ENCODE peak calls at places on chromosomes 11 and 22, in six cellular contexts. One of them, this sample, is unnamed.

GRCh38 chr11:69211540-69212120 is 55.9 kb downstream of the SMIM38 start:
- DNase-seq in endodermal cell: no peak
- DNase-seq in EH: no peak
- DNase-seq in epithelial cell of prostate: no peak
- DNase-seq in fibroblast of pulmonary artery: no peak
- DNase-seq in GM13976: no peak
- DNase-seq in this sample: peak; percentile 11

GRCh38 chr11:67272327-67273259 is 6.3 kb downstream of the GRK2 start:
- DNase-seq in endodermal cell: no peak
- DNase-seq in EH: no peak
- DNase-seq in epithelial cell of prostate: no peak
- DNase-seq in fibroblast of pulmonary artery: no peak
- DNase-seq in GM13976: peak; percentile 65
- DNase-seq in this sample: no peak

GRCh38 chr11:35165416-35166368 is 26.7 kb downstream of the CD44 start:
- DNase-seq in endodermal cell: no peak
- DNase-seq in EH: peak; percentile 74
- DNase-seq in epithelial cell of prostate: no peak
- DNase-seq in fibroblast of pulmonary artery: peak; percentile 84
- DNase-seq in GM13976: peak; percentile 72
- DNase-seq in this sample: no peak

GRCh38 chr11:128586689-128587088 is 669 bp downstream of the ETS1 start:
- DNase-seq in endodermal cell: no peak
- DNase-seq in EH: no peak
- DNase-seq in epithelial cell of prostate: no peak
- DNase-seq in fibroblast of pulmonary artery: no peak
- DNase-seq in GM13976: no peak
- DNase-seq in this sample: no peak

GRCh38 chr11:103661185-103661584 is 375.3 kb upstream of the DDI1 start:
- DNase-seq in endodermal cell: no peak
- DNase-seq in EH: no peak
- DNase-seq in epithelial cell of prostate: no peak
- DNase-seq in fibroblast of pulmonary artery: no peak
- DNase-seq in GM13976: no peak
- DNase-seq in this sample: no peak

GRCh38 chr11:121863126-121863525 is 252.9 kb downstream of the BLID start:
- DNase-seq in endodermal cell: no peak
- DNase-seq in EH: no peak
- DNase-seq in epithelial cell of prostate: no peak
- DNase-seq in fibroblast of pulmonary artery: no peak
- DNase-seq in GM13976: no peak
- DNase-seq in this sample: no peak

GRCh38 chr11:2186669-2187266 is 15.2 kb upstream of the TH start:
- DNase-seq in endodermal cell: peak; percentile 82
- DNase-seq in EH: peak; percentile 17
- DNase-seq in epithelial cell of prostate: no peak
- DNase-seq in fibroblast of pulmonary artery: peak; percentile 22
- DNase-seq in GM13976: peak; percentile 60
- DNase-seq in this sample: peak; percentile 70

GRCh38 chr11:57196556-57196955 is 14.8 kb downstream of the LRRC55 start:
- DNase-seq in endodermal cell: no peak
- DNase-seq in EH: no peak
- DNase-seq in epithelial cell of prostate: no peak
- DNase-seq in fibroblast of pulmonary artery: no peak
- DNase-seq in GM13976: no peak
- DNase-seq in this sample: no peak

GRCh38 chr11:130448416-130449068 is at the start of gene ADAMTS15:
- DNase-seq in endodermal cell: peak; percentile 98
- DNase-seq in EH: peak; percentile 92
- DNase-seq in epithelial cell of prostate: peak; percentile 57
- DNase-seq in fibroblast of pulmonary artery: peak; percentile 90
- DNase-seq in GM13976: peak; percentile 73
- DNase-seq in this sample: peak; percentile 98

GRCh38 chr11:2904153-2905052 is 18.8 kb upstream of the CDKN1C start:
- DNase-seq in endodermal cell: no peak
- DNase-seq in EH: no peak
- DNase-seq in epithelial cell of prostate: no peak
- DNase-seq in fibroblast of pulmonary artery: no peak
- DNase-seq in GM13976: no peak
- DNase-seq in this sample: no peak

GRCh38 chr22:38981659-38982007 is 514 bp upstream of the APOBEC3B start:
- DNase-seq in endodermal cell: no peak
- DNase-seq in EH: no peak
- DNase-seq in epithelial cell of prostate: no peak
- DNase-seq in fibroblast of pulmonary artery: no peak
- DNase-seq in GM13976: no peak
- DNase-seq in this sample: no peak

GRCh38 chr11:104433751-104434150 is 269.8 kb upstream of the PDGFD start:
- DNase-seq in endodermal cell: no peak
- DNase-seq in EH: no peak
- DNase-seq in epithelial cell of prostate: no peak
- DNase-seq in fibroblast of pulmonary artery: peak; percentile 22
- DNase-seq in GM13976: no peak
- DNase-seq in this sample: no peak

GRCh38 chr22:35656284-35656752 is 8.1 kb downstream of the APOL6 start:
- DNase-seq in endodermal cell: no peak
- DNase-seq in EH: no peak
- DNase-seq in epithelial cell of prostate: no peak
- DNase-seq in fibroblast of pulmonary artery: no peak
- DNase-seq in GM13976: no peak
- DNase-seq in this sample: no peak

GRCh38 chr11:61056566-61056965 is 45.7 kb upstream of the CD5 start:
- DNase-seq in endodermal cell: peak; percentile 59
- DNase-seq in EH: no peak
- DNase-seq in epithelial cell of prostate: no peak
- DNase-seq in fibroblast of pulmonary artery: no peak
- DNase-seq in GM13976: no peak
- DNase-seq in this sample: peak; percentile 56

GRCh38 chr11:22666700-22667439 is 459 bp downstream of the GAS2 start:
- DNase-seq in endodermal cell: peak; percentile 91
- DNase-seq in EH: peak; percentile 3
- DNase-seq in epithelial cell of prostate: no peak
- DNase-seq in fibroblast of pulmonary artery: peak; percentile 24
- DNase-seq in GM13976: peak; percentile 70
- DNase-seq in this sample: peak; percentile 82

GRCh38 chr11:17786824-17787525 is 52.4 kb downstream of the KCNC1 start:
- DNase-seq in endodermal cell: no peak
- DNase-seq in EH: peak; percentile 78
- DNase-seq in epithelial cell of prostate: peak; percentile 64
- DNase-seq in fibroblast of pulmonary artery: peak; percentile 47
- DNase-seq in GM13976: no peak
- DNase-seq in this sample: no peak

GRCh38 chr11:129023968-129024676 is 81.5 kb upstream of the TP53AIP1 start:
- DNase-seq in endodermal cell: peak; percentile 89
- DNase-seq in EH: no peak
- DNase-seq in epithelial cell of prostate: peak; percentile 86
- DNase-seq in fibroblast of pulmonary artery: peak; percentile 4
- DNase-seq in GM13976: no peak
- DNase-seq in this sample: peak; percentile 89

GRCh38 chr11:26227311-26227710 is 104.6 kb upstream of the ANO3 start:
- DNase-seq in endodermal cell: no peak
- DNase-seq in EH: peak; percentile 75
- DNase-seq in epithelial cell of prostate: peak; percentile 79
- DNase-seq in fibroblast of pulmonary artery: peak; percentile 94
- DNase-seq in GM13976: peak; percentile 30
- DNase-seq in this sample: no peak

GRCh38 chr11:118217575-118217974 is 7.2 kb downstream of the JAML start:
- DNase-seq in endodermal cell: no peak
- DNase-seq in EH: no peak
- DNase-seq in epithelial cell of prostate: no peak
- DNase-seq in fibroblast of pulmonary artery: no peak
- DNase-seq in GM13976: no peak
- DNase-seq in this sample: no peak

GRCh38 chr11:13214276-13214865 is 63.2 kb upstream of the BMAL1 start:
- DNase-seq in endodermal cell: no peak
- DNase-seq in EH: peak; percentile 23
- DNase-seq in epithelial cell of prostate: no peak
- DNase-seq in fibroblast of pulmonary artery: no peak
- DNase-seq in GM13976: no peak
- DNase-seq in this sample: no peak

GRCh38 chr11:68347345-68347744 is 35.0 kb downstream of the LRP5 start:
- DNase-seq in endodermal cell: no peak
- DNase-seq in EH: no peak
- DNase-seq in epithelial cell of prostate: no peak
- DNase-seq in fibroblast of pulmonary artery: no peak
- DNase-seq in GM13976: no peak
- DNase-seq in this sample: no peak

GRCh38 chr11:201936-202335 is 5.3 kb downstream of the BET1L start:
- DNase-seq in endodermal cell: no peak
- DNase-seq in EH: no peak
- DNase-seq in epithelial cell of prostate: no peak
- DNase-seq in fibroblast of pulmonary artery: no peak
- DNase-seq in GM13976: no peak
- DNase-seq in this sample: no peak

GRCh38 chr11:65210361-65210731 is 28.6 kb downstream of the CAPN1 start:
- DNase-seq in endodermal cell: no peak
- DNase-seq in EH: no peak
- DNase-seq in epithelial cell of prostate: no peak
- DNase-seq in fibroblast of pulmonary artery: no peak
- DNase-seq in GM13976: no peak
- DNase-seq in this sample: no peak

GRCh38 chr11:2302280-2302843 is 549 bp downstream of the TSPAN32 start:
- DNase-seq in endodermal cell: peak; percentile 53
- DNase-seq in EH: no peak
- DNase-seq in epithelial cell of prostate: no peak
- DNase-seq in fibroblast of pulmonary artery: no peak
- DNase-seq in GM13976: no peak
- DNase-seq in this sample: no peak

GRCh38 chr22:42930810-42931420 is 73.8 kb upstream of the ARFGAP3 start:
- DNase-seq in endodermal cell: peak; percentile 69
- DNase-seq in EH: peak; percentile 82
- DNase-seq in epithelial cell of prostate: peak; percentile 49
- DNase-seq in fibroblast of pulmonary artery: peak; percentile 31
- DNase-seq in GM13976: no peak
- DNase-seq in this sample: peak; percentile 74

GRCh38 chr11:3675971-3676370 is 4.8 kb upstream of the CHRNA10 start:
- DNase-seq in endodermal cell: no peak
- DNase-seq in EH: peak; percentile 34
- DNase-seq in epithelial cell of prostate: no peak
- DNase-seq in fibroblast of pulmonary artery: no peak
- DNase-seq in GM13976: no peak
- DNase-seq in this sample: no peak

GRCh38 chr11:19520681-19521080 is 192.0 kb upstream of the NAV2 start:
- DNase-seq in endodermal cell: no peak
- DNase-seq in EH: no peak
- DNase-seq in epithelial cell of prostate: no peak
- DNase-seq in fibroblast of pulmonary artery: no peak
- DNase-seq in GM13976: no peak
- DNase-seq in this sample: no peak

GRCh38 chr22:41919357-41920224 is 4.7 kb upstream of the SHISA8 start:
- DNase-seq in endodermal cell: peak; percentile 96
- DNase-seq in EH: peak; percentile 52
- DNase-seq in epithelial cell of prostate: no peak
- DNase-seq in fibroblast of pulmonary artery: no peak
- DNase-seq in GM13976: peak; percentile 90
- DNase-seq in this sample: peak; percentile 74

GRCh38 chr11:104946907-104947306 is 21.5 kb downstream of the CASP4 start:
- DNase-seq in endodermal cell: no peak
- DNase-seq in EH: peak; percentile 65
- DNase-seq in epithelial cell of prostate: no peak
- DNase-seq in fibroblast of pulmonary artery: peak; percentile 69
- DNase-seq in GM13976: peak; percentile 20
- DNase-seq in this sample: no peak

GRCh38 chr11:22539851-22540376 is 85.7 kb downstream of the FANCF start:
- DNase-seq in endodermal cell: no peak
- DNase-seq in EH: no peak
- DNase-seq in epithelial cell of prostate: no peak
- DNase-seq in fibroblast of pulmonary artery: peak; percentile 53
- DNase-seq in GM13976: no peak
- DNase-seq in this sample: no peak

GRCh38 chr22:45880732-45881523 is 96.0 kb downstream of the WNT7B start:
- DNase-seq in endodermal cell: peak; percentile 52
- DNase-seq in EH: no peak
- DNase-seq in epithelial cell of prostate: no peak
- DNase-seq in fibroblast of pulmonary artery: no peak
- DNase-seq in GM13976: no peak
- DNase-seq in this sample: peak; percentile 24

This sample was measured in islet precursor cell.